ENCODE peak calls at places on chromosomes 3 and 15, in five cellular contexts. J is cardiac muscle cell, Z is pancreas, V is lung, D is adrenal gland. P is an unnamed sample. For H3K4me1, the result is how much of the 10 kb centered on the place peaks cover.

GRCh38 chr3:44104668-44105321 is 136.9 kb upstream of the TOPAZ1 start:
- DNase-seq in Z (no peak), J (peak), V (no peak), D (peak), P (no peak)

GRCh38 chr15:59294961-59295741 is 77.5 kb downstream of the MYO1E start:
- DNase-seq in D (no peak), J (peak), V (no peak), Z (peak), P (peak)

GRCh38 chr3:101643861-101644613 is 32.9 kb downstream of the ZBTB11 start:
- DNase-seq in D (peak), Z (no peak), J (peak), V (no peak), P (no peak)

GRCh38 chr15:81133782-81134461 is at the start of gene CFAP161:
- DNase-seq in Z (peak), J (peak), D (peak), V (peak), P (peak)

GRCh38 chr3:42185044-42185443 is 80.9 kb downstream of the CCK start:
- DNase-seq in D (peak), V (no peak), J (no peak), Z (no peak), P (no peak)

GRCh38 chr3:129560931-129561594 is 18.1 kb downstream of the H1-8 start:
- DNase-seq in V (peak), Z (no peak), D (peak), J (peak), P (peak)

GRCh38 chr3:53842436-53843194 is 3.6 kb downstream of the CHDH start:
- DNase-seq in V (peak), Z (peak), J (peak), D (peak), P (no peak)

GRCh38 chr3:14540209-14540575 is at the start of gene GRIP2:
- DNase-seq in Z (no peak), J (no peak), V (no peak), D (no peak), P (peak)

GRCh38 chr3:47348411-47349154 is 32.2 kb upstream of the PTPN23 start:
- DNase-seq in Z (no peak), J (no peak), D (no peak), V (no peak), P (no peak)

GRCh38 chr3:124851136-124851535 is 36.0 kb downstream of the ITGB5 start:
- DNase-seq in D (no peak), Z (no peak), J (peak), V (no peak), P (no peak)

GRCh38 chr3:36944641-36945270 is at the start of gene TRANK1:
- DNase-seq in V (peak), Z (peak), D (peak), J (peak), P (peak)

GRCh38 chr3:195238626-195239118 is 32.3 kb downstream of the XXYLT1 start:
- DNase-seq in D (no peak), J (peak), Z (peak), V (peak), P (peak)

GRCh38 chr3:104631254-104631653 is 735.5 kb upstream of the ALCAM start:
- DNase-seq in Z (no peak), D (no peak), V (no peak), J (no peak), P (no peak)

GRCh38 chr3:57544181-57545125 is at the start of gene DNAH12:
- DNase-seq in Z (peak), V (peak), D (peak), J (peak), P (no peak)

GRCh38 chr15:53559364-53560253 is 199.9 kb downstream of the WDR72 start:
- DNase-seq in J (no peak), V (no peak), Z (peak), D (no peak), P (no peak)

GRCh38 chr3:17322106-17322793 is 420.2 kb downstream of the TBC1D5 start:
- DNase-seq in J (no peak), Z (no peak), V (no peak), D (no peak), P (no peak)

GRCh38 chr3:26350853-26351252 is 271.7 kb upstream of the LRRC3B start:
- DNase-seq in J (no peak), D (no peak), V (no peak), Z (no peak), P (no peak)

GRCh38 chr3:161420746-161421145 is 49.4 kb upstream of the SPTSSB start:
- DNase-seq in Z (no peak), J (no peak), D (no peak), V (no peak), P (no peak)

GRCh38 chr15:71136159-71137137 is 21.2 kb downstream of the THSD4 start:
- DNase-seq in J (peak), D (no peak), Z (no peak), V (no peak), P (no peak)

GRCh38 chr3:170044795-170045244 is 7.0 kb downstream of the GPR160 start:
- DNase-seq in J (no peak), V (no peak), Z (no peak), D (peak), P (no peak)

GRCh38 chr3:33426630-33427341 is 13.4 kb downstream of the UBP1 start:
- DNase-seq in D (no peak), V (no peak), J (no peak), Z (no peak), P (no peak)
- H3K4me3 ChIP-seq in D (no peak), V (no peak), J (no peak), Z (no peak), P (no peak)

DNA sequence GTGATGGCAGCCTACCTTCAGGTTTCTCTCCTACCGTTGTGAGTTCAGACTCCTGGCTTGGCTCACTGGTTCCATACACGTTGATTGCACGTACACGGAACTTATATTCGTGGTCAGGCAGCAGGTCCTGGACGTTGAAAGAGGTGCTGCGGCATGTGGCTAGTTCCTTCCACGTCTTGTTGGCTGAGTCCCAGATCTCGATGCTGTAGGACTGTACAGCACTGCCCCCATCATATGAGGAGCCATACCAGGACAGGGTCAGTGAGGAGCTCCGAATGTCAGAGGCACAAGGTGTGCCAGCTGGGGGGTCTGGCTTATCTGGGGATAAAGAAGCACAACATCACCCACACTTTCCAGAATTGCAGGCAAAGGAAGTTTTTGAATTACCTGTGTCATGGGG is 72.3 kb upstream of the HACD2 start:
- DNase-seq in Z (no peak), J (no peak), D (no peak), V (no peak), P (no peak)
- H3K4me1 ChIP-seq in Z (under half), J (under half), D (half or more), V (under half), P (under half)

DNA sequence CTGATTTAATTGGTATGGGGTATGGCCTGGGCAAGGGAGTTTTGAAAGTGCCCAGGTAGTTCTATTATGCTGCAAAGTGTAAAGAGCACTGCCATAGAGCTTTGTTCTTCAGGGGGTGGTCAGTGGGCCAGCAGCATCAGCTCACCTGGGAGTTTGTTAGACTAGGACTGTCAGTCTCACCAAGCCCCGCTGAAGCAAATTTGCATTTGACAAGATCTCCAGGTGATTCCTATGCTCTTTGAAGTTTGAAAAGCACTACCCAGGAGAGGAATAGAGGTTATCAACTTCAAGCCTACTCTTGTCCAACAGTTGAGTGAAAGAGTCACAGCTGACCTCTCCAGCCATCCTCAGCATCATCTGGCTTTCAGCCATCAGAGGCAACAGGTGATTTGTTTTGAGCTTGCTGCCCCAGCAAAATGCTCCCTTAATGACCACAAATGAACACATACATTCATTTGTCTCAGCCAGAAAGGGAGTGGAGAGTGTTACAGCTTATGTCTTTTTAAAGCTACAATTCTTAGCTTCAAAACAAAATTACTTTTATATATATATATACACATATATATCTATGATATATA is 8.0 kb downstream of the ZSCAN2 start:
- DNase-seq in V (no peak), D (no peak), Z (no peak), J (no peak), P (no peak)
- H3K4me3 ChIP-seq in V (no peak), D (no peak), Z (no peak), J (no peak), P (no peak)

GRCh38 chr3:172201136-172201989 is 162.0 kb downstream of the FNDC3B start:
- DNase-seq in Z (peak), V (peak), D (peak), J (peak), P (peak)
- H3K4me1 ChIP-seq in Z (under half), V (under half), D (under half), J (under half), P (under half)

GRCh38 chr15:76335851-76336253 is 721 bp upstream of the ISL2 start:
- DNase-seq in V (no peak), J (no peak), D (no peak), Z (no peak), P (no peak)
- H3K4me3 ChIP-seq in V (no peak), J (peak), D (peak), Z (no peak), P (peak)

GRCh38 chr3:29533992-29534391 is 253.1 kb downstream of the RBMS3 start:
- DNase-seq in Z (no peak), D (no peak), V (no peak), J (no peak), P (no peak)

GRCh38 chr3:29532473-29532872 is 251.6 kb downstream of the RBMS3 start:
- DNase-seq in J (no peak), Z (no peak), V (no peak), D (no peak), P (no peak)

GRCh38 chr3:29538610-29538958 is 257.7 kb downstream of the RBMS3 start:
- DNase-seq in V (no peak), D (no peak), J (no peak), Z (no peak), P (no peak)

GRCh38 chr3:29537889-29538609 is 257.2 kb downstream of the RBMS3 start:
- DNase-seq in D (no peak), V (no peak), Z (no peak), J (peak), P (no peak)

GRCh38 chr3:29536016-29536736 is 255.3 kb downstream of the RBMS3 start:
- DNase-seq in Z (no peak), D (no peak), J (peak), V (no peak), P (no peak)
- H3K4me1 ChIP-seq in Z (under half), D (under half), J (under half), V (under half), P (under half)

DNA sequence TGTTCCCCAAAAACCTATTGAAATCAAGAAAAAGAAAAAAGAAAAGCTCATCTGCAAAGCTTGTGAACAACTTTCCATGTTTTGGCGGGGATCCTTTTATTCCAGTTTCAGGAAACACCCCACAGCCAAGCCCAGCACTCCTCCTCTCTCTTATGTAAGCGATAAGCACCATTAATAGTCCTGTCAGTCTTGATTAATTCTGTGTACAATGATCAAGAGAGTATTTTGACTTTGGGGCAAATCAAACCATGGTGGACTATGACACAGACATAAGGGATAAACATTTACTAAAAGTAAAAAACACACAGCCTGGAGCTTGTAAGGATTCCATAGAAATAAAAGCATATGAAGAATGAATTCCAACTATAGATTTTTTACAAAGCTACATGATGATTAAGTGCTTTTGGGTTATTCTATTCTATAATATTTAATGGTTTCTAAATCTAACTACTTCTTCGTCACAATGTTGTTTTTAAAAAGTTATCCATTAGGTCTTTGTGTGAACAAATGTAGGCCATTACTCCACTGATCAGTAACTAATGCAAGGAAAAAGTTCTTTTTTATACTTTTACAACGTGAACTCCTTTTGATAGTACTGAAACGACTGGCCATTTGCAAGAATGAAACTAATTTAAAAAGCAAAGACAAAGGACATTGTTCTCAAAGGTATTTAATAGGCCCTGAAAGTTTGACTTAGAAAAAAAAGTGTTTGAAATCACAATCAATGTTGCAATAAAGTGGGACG is 106.5 kb downstream of the KCNAB1 start:
- DNase-seq in V (no peak), Z (no peak), D (no peak), J (no peak), P (no peak)
- H3K4me3 ChIP-seq in V (no peak), Z (no peak), D (no peak), J (no peak), P (no peak)

GRCh38 chr15:101381671-101382212 is 86.7 kb upstream of the SNRPA1 start:
- DNase-seq in D (no peak), Z (no peak), V (no peak), J (no peak), P (no peak)
- H3K4me1 ChIP-seq in D (under half), Z (under half), V (under half), J (under half), P (under half)

P was measured in psoas muscle.